ENCODE peak calls at places on chromosomes 2 and 18, in eight cellular contexts. One of them, this sample, is unnamed.

GRCh38 chr2:237833546-237833945 is 25.9 kb upstream of the RAMP1 start:
- DNase-seq in left ventricle myocardium inferior: no peak
- DNase-seq in HL-60: no peak
- DNase-seq in A549: no peak
- DNase-seq in choroid plexus epithelial cell: peak; percentile 70
- DNase-seq in coronary artery: no peak
- DNase-seq in lower lobe of right lung: no peak
- DNase-seq in GM12865: no peak
- DNase-seq in this sample: no peak

GRCh38 chr2:135875491-135876065 is 665 bp downstream of the MCM6 start:
- DNase-seq in left ventricle myocardium inferior: peak; percentile 24
- DNase-seq in HL-60: no peak
- DNase-seq in A549: peak; percentile 42
- DNase-seq in choroid plexus epithelial cell: peak; percentile 76
- DNase-seq in coronary artery: peak; percentile 76
- DNase-seq in lower lobe of right lung: peak; percentile 77
- DNase-seq in GM12865: peak; percentile 77
- DNase-seq in this sample: peak; percentile 14

GRCh38 chr18:13436596-13436995 is 218.0 kb downstream of the LDLRAD4 start:
- DNase-seq in left ventricle myocardium inferior: no peak
- DNase-seq in HL-60: no peak
- DNase-seq in A549: no peak
- DNase-seq in choroid plexus epithelial cell: no peak
- DNase-seq in coronary artery: no peak
- DNase-seq in lower lobe of right lung: no peak
- DNase-seq in GM12865: no peak
- DNase-seq in this sample: no peak

GRCh38 chr18:36568487-36568886 is 260.3 kb downstream of the TPGS2 start:
- DNase-seq in left ventricle myocardium inferior: no peak
- DNase-seq in HL-60: no peak
- DNase-seq in A549: no peak
- DNase-seq in choroid plexus epithelial cell: no peak
- DNase-seq in coronary artery: no peak
- DNase-seq in lower lobe of right lung: no peak
- DNase-seq in GM12865: peak; percentile 36
- DNase-seq in this sample: no peak

GRCh38 chr2:83817511-83817910 is 641.6 kb downstream of the SUCLG1 start:
- DNase-seq in left ventricle myocardium inferior: no peak
- DNase-seq in HL-60: no peak
- DNase-seq in A549: peak; percentile 14
- DNase-seq in choroid plexus epithelial cell: peak; percentile 6
- DNase-seq in coronary artery: no peak
- DNase-seq in lower lobe of right lung: no peak
- DNase-seq in GM12865: peak; percentile 1
- DNase-seq in this sample: no peak

GRCh38 chr2:182870227-182870626 is 3.8 kb upstream of the FRZB start:
- DNase-seq in left ventricle myocardium inferior: no peak
- DNase-seq in HL-60: no peak
- DNase-seq in A549: peak; percentile 52
- DNase-seq in choroid plexus epithelial cell: peak; percentile 33
- DNase-seq in coronary artery: no peak
- DNase-seq in lower lobe of right lung: no peak
- DNase-seq in GM12865: peak; percentile 42
- DNase-seq in this sample: no peak

GRCh38 chr2:75680402-75680801 is 30.3 kb downstream of the GCFC2 start:
- DNase-seq in left ventricle myocardium inferior: no peak
- DNase-seq in HL-60: no peak
- DNase-seq in A549: no peak
- DNase-seq in choroid plexus epithelial cell: no peak
- DNase-seq in coronary artery: no peak
- DNase-seq in lower lobe of right lung: no peak
- DNase-seq in GM12865: no peak
- DNase-seq in this sample: no peak

GRCh38 chr18:63947051-63947790 is 1.9 kb upstream of the HMSD start:
- DNase-seq in left ventricle myocardium inferior: no peak
- DNase-seq in HL-60: no peak
- DNase-seq in A549: no peak
- DNase-seq in choroid plexus epithelial cell: no peak
- DNase-seq in coronary artery: no peak
- DNase-seq in lower lobe of right lung: no peak
- DNase-seq in GM12865: no peak
- DNase-seq in this sample: no peak

GRCh38 chr2:160397530-160397865 is 96.1 kb downstream of the RBMS1 start:
- DNase-seq in left ventricle myocardium inferior: no peak
- DNase-seq in HL-60: no peak
- DNase-seq in A549: peak; percentile 52
- DNase-seq in choroid plexus epithelial cell: no peak
- DNase-seq in coronary artery: no peak
- DNase-seq in lower lobe of right lung: no peak
- DNase-seq in GM12865: no peak
- DNase-seq in this sample: no peak

DNA sequence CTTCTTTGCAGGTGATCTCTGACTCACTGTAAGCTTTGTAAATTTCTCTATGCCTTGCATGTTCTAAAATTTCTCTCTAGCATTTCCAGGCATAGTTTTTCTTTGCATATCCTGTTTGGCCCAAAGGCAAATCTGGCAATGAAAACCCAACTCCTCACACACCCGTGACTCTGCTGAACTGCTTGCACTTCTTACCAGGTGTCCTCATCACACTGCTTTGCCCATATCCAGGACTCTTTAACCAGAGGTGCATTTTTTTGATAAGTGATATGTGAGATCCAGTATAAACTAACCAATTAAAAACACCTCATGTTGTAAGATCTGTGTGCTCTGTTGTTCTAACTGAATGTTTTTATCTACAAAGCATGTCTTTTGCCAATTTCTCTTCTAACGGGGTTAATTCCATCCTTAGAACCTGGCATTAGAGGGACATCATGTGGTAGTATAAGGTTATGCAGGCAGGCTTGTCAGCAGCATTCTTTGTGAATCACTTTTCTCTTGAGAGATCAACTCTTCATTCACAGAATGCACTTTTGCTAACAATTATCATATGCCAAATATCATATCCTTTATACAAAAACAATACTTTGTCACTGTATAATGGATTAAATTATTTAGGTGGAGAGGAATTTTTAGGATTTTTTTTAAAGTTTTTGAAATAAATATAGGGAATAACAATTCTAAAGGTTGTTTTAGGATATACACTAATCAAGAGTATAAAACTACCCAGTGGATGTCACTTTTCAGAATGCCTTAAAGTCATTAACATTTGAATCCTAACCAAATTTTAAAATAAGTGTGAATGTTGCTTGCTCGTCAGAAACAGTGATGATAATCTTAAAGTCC is 20.8 kb upstream of the TMX3 start:
- DNase-seq in left ventricle myocardium inferior: no peak
- DNase-seq in HL-60: no peak
- DNase-seq in A549: peak; percentile 30
- DNase-seq in choroid plexus epithelial cell: peak; percentile 87
- DNase-seq in coronary artery: no peak
- DNase-seq in lower lobe of right lung: no peak
- DNase-seq in GM12865: peak; percentile 55
- DNase-seq in this sample: peak; percentile 29
- H3K4me3 ChIP-seq in left ventricle myocardium inferior: no peak overlapping the region
- H3K4me3 ChIP-seq in HL-60: no peak overlapping the region
- H3K4me3 ChIP-seq in A549: no peak overlapping the region
- H3K4me3 ChIP-seq in choroid plexus epithelial cell: no peak overlapping the region
- H3K4me3 ChIP-seq in coronary artery: no peak overlapping the region
- H3K4me3 ChIP-seq in lower lobe of right lung: no peak overlapping the region
- H3K4me3 ChIP-seq in GM12865: no peak overlapping the region
- H3K4me3 ChIP-seq in this sample: no peak overlapping the region

DNA sequence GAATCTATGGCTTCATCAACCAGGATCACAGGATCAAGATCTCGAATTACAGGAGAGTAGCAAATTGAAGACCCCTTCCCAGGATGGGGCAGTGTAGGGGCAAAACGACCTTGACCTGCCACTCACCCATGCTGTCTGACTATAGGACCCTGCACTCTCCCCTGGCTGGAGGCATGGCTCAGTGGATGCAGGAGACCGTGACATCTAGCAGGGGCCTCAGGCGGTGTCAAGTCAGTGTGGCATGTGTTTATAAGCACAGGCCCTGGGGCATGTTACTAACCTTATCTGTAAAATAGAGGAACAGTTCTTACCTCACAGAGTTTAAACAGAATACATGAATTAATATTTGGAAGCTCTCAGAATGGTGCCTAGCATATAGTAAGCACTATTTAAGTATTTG is 3.5 kb downstream of the HAAO start:
- DNase-seq in left ventricle myocardium inferior: no peak
- DNase-seq in HL-60: no peak
- DNase-seq in A549: no peak
- DNase-seq in choroid plexus epithelial cell: no peak
- DNase-seq in coronary artery: no peak
- DNase-seq in lower lobe of right lung: no peak
- DNase-seq in GM12865: no peak
- DNase-seq in this sample: no peak
- H3K4me3 ChIP-seq in left ventricle myocardium inferior: no peak overlapping the region
- H3K4me3 ChIP-seq in HL-60: no peak overlapping the region
- H3K4me3 ChIP-seq in A549: no peak overlapping the region
- H3K4me3 ChIP-seq in choroid plexus epithelial cell: no peak overlapping the region
- H3K4me3 ChIP-seq in coronary artery: no peak overlapping the region
- H3K4me3 ChIP-seq in lower lobe of right lung: no peak overlapping the region
- H3K4me3 ChIP-seq in GM12865: no peak overlapping the region
- H3K4me3 ChIP-seq in this sample: no peak overlapping the region

GRCh38 chr18:11851156-11852047 is at the start of gene CHMP1B:
- DNase-seq in left ventricle myocardium inferior: peak; percentile 99
- DNase-seq in HL-60: peak; percentile 98
- DNase-seq in A549: peak; percentile 95
- DNase-seq in choroid plexus epithelial cell: peak; percentile 99
- DNase-seq in coronary artery: peak; percentile 99
- DNase-seq in lower lobe of right lung: peak; percentile 99
- DNase-seq in GM12865: peak; percentile 97
- DNase-seq in this sample: peak; percentile 94

GRCh38 chr18:11850821-11851155 is 425 bp upstream of the CHMP1B start:
- DNase-seq in left ventricle myocardium inferior: no peak
- DNase-seq in HL-60: peak; percentile 29
- DNase-seq in A549: no peak
- DNase-seq in choroid plexus epithelial cell: peak; percentile 85
- DNase-seq in coronary artery: no peak
- DNase-seq in lower lobe of right lung: no peak
- DNase-seq in GM12865: no peak
- DNase-seq in this sample: peak; percentile 39

GRCh38 chr18:11849279-11849678 is 1.9 kb upstream of the CHMP1B start:
- DNase-seq in left ventricle myocardium inferior: no peak
- DNase-seq in HL-60: no peak
- DNase-seq in A549: no peak
- DNase-seq in choroid plexus epithelial cell: no peak
- DNase-seq in coronary artery: no peak
- DNase-seq in lower lobe of right lung: no peak
- DNase-seq in GM12865: no peak
- DNase-seq in this sample: no peak

GRCh38 chr18:11852048-11852341 is 782 bp downstream of the CHMP1B start:
- DNase-seq in left ventricle myocardium inferior: no peak
- DNase-seq in HL-60: no peak
- DNase-seq in A549: no peak
- DNase-seq in choroid plexus epithelial cell: no peak
- DNase-seq in coronary artery: no peak
- DNase-seq in lower lobe of right lung: no peak
- DNase-seq in GM12865: no peak
- DNase-seq in this sample: no peak

GRCh38 chr18:11849845-11850747 is 1.1 kb upstream of the CHMP1B start:
- DNase-seq in left ventricle myocardium inferior: peak; percentile 49
- DNase-seq in HL-60: peak; percentile 66
- DNase-seq in A549: peak; percentile 86
- DNase-seq in choroid plexus epithelial cell: peak; percentile 99
- DNase-seq in coronary artery: peak; percentile 95
- DNase-seq in lower lobe of right lung: peak; percentile 78
- DNase-seq in GM12865: peak; percentile 5
- DNase-seq in this sample: peak; percentile 87
- H3K4me3 ChIP-seq in left ventricle myocardium inferior: peak overlapping the region; percentile 83
- H3K4me3 ChIP-seq in HL-60: peak overlapping the region; percentile 72
- H3K4me3 ChIP-seq in A549: peak overlapping the region; percentile 78
- H3K4me3 ChIP-seq in choroid plexus epithelial cell: peak overlapping the region; percentile 77
- H3K4me3 ChIP-seq in coronary artery: peak overlapping the region; percentile 73
- H3K4me3 ChIP-seq in lower lobe of right lung: peak overlapping the region; percentile 65
- H3K4me3 ChIP-seq in GM12865: peak overlapping the region; percentile 94
- H3K4me3 ChIP-seq in this sample: peak overlapping the region; percentile 100

DNA sequence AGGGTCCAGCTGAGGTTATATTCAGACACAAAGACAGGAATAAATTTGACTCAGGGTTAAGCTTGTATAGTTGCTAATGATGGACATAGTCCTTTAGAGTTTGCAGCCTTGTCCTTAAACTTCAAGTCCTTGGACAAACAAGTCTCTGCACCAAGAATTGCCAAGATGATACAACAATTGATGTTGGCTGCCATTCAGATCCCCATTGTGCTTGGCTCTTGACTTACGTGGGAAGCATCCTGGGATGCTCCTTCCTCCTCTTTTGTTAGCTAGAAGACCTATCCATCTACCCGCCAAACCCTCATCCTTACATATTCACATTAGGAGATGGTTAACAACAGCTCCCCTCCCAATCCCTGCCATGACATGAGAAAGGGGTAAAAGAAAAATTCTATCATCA is 115.6 kb downstream of the RDH14 start:
- DNase-seq in left ventricle myocardium inferior: no peak
- DNase-seq in HL-60: no peak
- DNase-seq in A549: no peak
- DNase-seq in choroid plexus epithelial cell: no peak
- DNase-seq in coronary artery: no peak
- DNase-seq in lower lobe of right lung: no peak
- DNase-seq in GM12865: no peak
- DNase-seq in this sample: no peak
- H3K4me3 ChIP-seq in left ventricle myocardium inferior: no peak overlapping the region
- H3K4me3 ChIP-seq in HL-60: no peak overlapping the region
- H3K4me3 ChIP-seq in A549: no peak overlapping the region
- H3K4me3 ChIP-seq in choroid plexus epithelial cell: no peak overlapping the region
- H3K4me3 ChIP-seq in coronary artery: no peak overlapping the region
- H3K4me3 ChIP-seq in lower lobe of right lung: no peak overlapping the region
- H3K4me3 ChIP-seq in GM12865: no peak overlapping the region
- H3K4me3 ChIP-seq in this sample: no peak overlapping the region

GRCh38 chr2:72863046-72863445 is 24.2 kb upstream of the SPR start:
- DNase-seq in left ventricle myocardium inferior: no peak
- DNase-seq in HL-60: no peak
- DNase-seq in A549: no peak
- DNase-seq in choroid plexus epithelial cell: no peak
- DNase-seq in coronary artery: no peak
- DNase-seq in lower lobe of right lung: no peak
- DNase-seq in GM12865: no peak
- DNase-seq in this sample: no peak
- H3K4me3 ChIP-seq in left ventricle myocardium inferior: peak overlapping the region; percentile 49
- H3K4me3 ChIP-seq in HL-60: no peak overlapping the region
- H3K4me3 ChIP-seq in A549: peak overlapping the region; percentile 41
- H3K4me3 ChIP-seq in choroid plexus epithelial cell: no peak overlapping the region
- H3K4me3 ChIP-seq in coronary artery: no peak overlapping the region
- H3K4me3 ChIP-seq in lower lobe of right lung: no peak overlapping the region
- H3K4me3 ChIP-seq in GM12865: no peak overlapping the region
- H3K4me3 ChIP-seq in this sample: no peak overlapping the region

This sample was measured in skeletal muscle cell.